ENCODE peak calls at places on chromosome 5, in five cellular contexts. S is H1, F is IMR-90, B is trophoblast cell, N is neuronal stem cell. Z is an unnamed sample.

GRCh38 chr5:95081500-95082355 is 203.2 kb downstream of the MCTP1 start:
- DNase-seq in S (no peak), N (peak), B (peak), F (peak), Z (no peak)

GRCh38 chr5:147805030-147805454 is 22.5 kb upstream of the JAKMIP2 start:
- DNase-seq in N (no peak), S (no peak), F (no peak), B (peak), Z (no peak)

GRCh38 chr5:56512314-56512996 is 279.3 kb upstream of the ANKRD55 start:
- DNase-seq in B (no peak), S (no peak), F (no peak), N (no peak), Z (no peak)

GRCh38 chr5:887947-888640 is 4.5 kb downstream of the BRD9 start:
- DNase-seq in F (no peak), B (no peak), N (no peak), S (no peak), Z (no peak)

GRCh38 chr5:147763791-147764525 is 18.6 kb downstream of the JAKMIP2 start:
- DNase-seq in F (peak), B (peak), S (no peak), N (no peak), Z (no peak)

GRCh38 chr5:131524431-131524830 is 110.6 kb downstream of the RAPGEF6 start:
- DNase-seq in F (no peak), N (no peak), B (no peak), S (no peak), Z (no peak)

GRCh38 chr5:83484294-83484693 is 12.8 kb downstream of the VCAN start:
- DNase-seq in N (no peak), B (no peak), F (no peak), S (no peak), Z (no peak)

GRCh38 chr5:138463335-138464017 is 1.8 kb upstream of the EGR1 start:
- DNase-seq in S (no peak), B (no peak), N (no peak), F (no peak), Z (no peak)

GRCh38 chr5:96415897-96416296 is 17.2 kb downstream of the PCSK1 start:
- DNase-seq in B (no peak), N (no peak), F (no peak), S (no peak), Z (no peak)

GRCh38 chr5:139014726-139015125 is 139.6 kb upstream of the LRRTM2 start:
- DNase-seq in F (peak), S (no peak), B (no peak), N (no peak), Z (no peak)

GRCh38 chr5:172757394-172758010 is 13.5 kb downstream of the DUSP1 start:
- DNase-seq in S (no peak), B (no peak), N (no peak), F (no peak), Z (no peak)

GRCh38 chr5:65809817-65810531 is 88.0 kb downstream of the NLN start:
- DNase-seq in S (no peak), B (peak), F (peak), N (no peak), Z (no peak)

GRCh38 chr5:36624277-36624676 is 17.9 kb downstream of the SLC1A3 start:
- DNase-seq in F (no peak), N (no peak), B (no peak), S (no peak), Z (no peak)

GRCh38 chr5:158814521-158814920 is 285.2 kb downstream of the EBF1 start:
- DNase-seq in N (no peak), F (no peak), B (no peak), S (no peak), Z (no peak)

GRCh38 chr5:128101676-128102075 is 18.1 kb downstream of the SLC12A2 start:
- DNase-seq in S (no peak), B (peak), N (no peak), F (no peak), Z (no peak)

GRCh38 chr5:36723921-36724320 is 117.5 kb downstream of the SLC1A3 start:
- DNase-seq in N (no peak), F (no peak), S (no peak), B (no peak), Z (no peak)

GRCh38 chr5:6495433-6496206 is 47.0 kb downstream of the UBE2QL1 start:
- DNase-seq in B (no peak), F (no peak), S (no peak), N (no peak), Z (no peak)

GRCh38 chr5:1538276-1538675 is 14.5 kb upstream of the LPCAT1 start:
- DNase-seq in B (no peak), F (no peak), S (no peak), N (no peak), Z (no peak)

GRCh38 chr5:66443462-66444130 is 152.6 kb upstream of the MAST4 start:
- DNase-seq in N (no peak), B (no peak), S (no peak), F (no peak), Z (no peak)

GRCh38 chr5:145221416-145221815 is 613.7 kb downstream of the PRELID2 start:
- DNase-seq in F (peak), S (no peak), N (no peak), B (no peak), Z (no peak)

GRCh38 chr5:88824141-88824540 is 58.8 kb downstream of the MEF2C start:
- DNase-seq in F (no peak), S (no peak), N (no peak), B (no peak), Z (no peak)

GRCh38 chr5:109786177-109786576 is 96.5 kb downstream of the MAN2A1 start:
- DNase-seq in B (no peak), N (no peak), S (no peak), F (no peak), Z (no peak)

GRCh38 chr5:329106-329757 is 7.7 kb downstream of the AHRR start:
- DNase-seq in S (no peak), B (peak), N (no peak), F (peak), Z (no peak)

GRCh38 chr5:144191998-144192397 is 21.3 kb downstream of the KCTD16 start:
- DNase-seq in B (peak), S (no peak), F (peak), N (no peak), Z (no peak)

GRCh38 chr5:79416499-79416898 is 97.4 kb downstream of the HOMER1 start:
- DNase-seq in B (no peak), F (peak), S (no peak), N (no peak), Z (no peak)

GRCh38 chr5:91318727-91319126 is 64.4 kb downstream of the ARRDC3 start:
- DNase-seq in S (no peak), B (no peak), N (no peak), F (no peak), Z (no peak)

GRCh38 chr5:39021413-39021812 is 52.8 kb downstream of the RICTOR start:
- DNase-seq in N (no peak), B (no peak), S (no peak), F (no peak), Z (peak)

GRCh38 chr5:82393951-82394350 is 115.8 kb upstream of the RPS23 start:
- DNase-seq in B (no peak), S (no peak), N (no peak), F (no peak), Z (no peak)

GRCh38 chr5:111513175-111513520 is 813 bp upstream of the STARD4 start:
- DNase-seq in F (no peak), B (no peak), N (no peak), S (no peak), Z (no peak)

GRCh38 chr5:111512406-111513174 is at the start of gene STARD4:
- DNase-seq in B (peak), F (peak), S (peak), N (peak), Z (peak)

GRCh38 chr5:111511174-111512025 is 935 bp downstream of the STARD4 start:
- DNase-seq in S (no peak), F (peak), N (no peak), B (peak), Z (no peak)

GRCh38 chr5:111514087-111514486 is 1.8 kb upstream of the STARD4 start:
- DNase-seq in B (no peak), F (no peak), N (no peak), S (no peak), Z (no peak)

DNA sequence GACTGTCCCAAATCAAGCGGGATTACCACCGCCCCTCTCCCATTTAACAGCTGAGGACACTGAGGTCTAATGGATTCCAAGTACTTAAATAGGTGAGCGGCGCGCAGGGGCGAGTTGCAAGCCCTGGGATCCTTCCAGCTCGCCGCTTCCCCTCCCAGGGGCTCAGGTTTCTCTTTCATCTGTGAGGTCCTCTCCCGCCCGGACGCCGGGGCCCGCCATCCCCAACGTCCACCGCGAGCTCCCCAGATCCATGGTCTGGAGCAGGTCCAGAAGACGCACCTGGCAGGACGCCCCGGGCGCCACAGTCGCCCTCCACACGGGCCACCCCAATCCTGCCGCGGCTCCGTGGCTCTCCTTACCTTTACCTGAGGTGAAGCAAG is 319 bp downstream of the STARD4 start:
- DNase-seq in S (no peak), B (peak), F (peak), N (no peak), Z (no peak)
- H2BK5ac ChIP-seq in S (peak), B (peak), F (peak), N (peak), Z (no peak)

DNA sequence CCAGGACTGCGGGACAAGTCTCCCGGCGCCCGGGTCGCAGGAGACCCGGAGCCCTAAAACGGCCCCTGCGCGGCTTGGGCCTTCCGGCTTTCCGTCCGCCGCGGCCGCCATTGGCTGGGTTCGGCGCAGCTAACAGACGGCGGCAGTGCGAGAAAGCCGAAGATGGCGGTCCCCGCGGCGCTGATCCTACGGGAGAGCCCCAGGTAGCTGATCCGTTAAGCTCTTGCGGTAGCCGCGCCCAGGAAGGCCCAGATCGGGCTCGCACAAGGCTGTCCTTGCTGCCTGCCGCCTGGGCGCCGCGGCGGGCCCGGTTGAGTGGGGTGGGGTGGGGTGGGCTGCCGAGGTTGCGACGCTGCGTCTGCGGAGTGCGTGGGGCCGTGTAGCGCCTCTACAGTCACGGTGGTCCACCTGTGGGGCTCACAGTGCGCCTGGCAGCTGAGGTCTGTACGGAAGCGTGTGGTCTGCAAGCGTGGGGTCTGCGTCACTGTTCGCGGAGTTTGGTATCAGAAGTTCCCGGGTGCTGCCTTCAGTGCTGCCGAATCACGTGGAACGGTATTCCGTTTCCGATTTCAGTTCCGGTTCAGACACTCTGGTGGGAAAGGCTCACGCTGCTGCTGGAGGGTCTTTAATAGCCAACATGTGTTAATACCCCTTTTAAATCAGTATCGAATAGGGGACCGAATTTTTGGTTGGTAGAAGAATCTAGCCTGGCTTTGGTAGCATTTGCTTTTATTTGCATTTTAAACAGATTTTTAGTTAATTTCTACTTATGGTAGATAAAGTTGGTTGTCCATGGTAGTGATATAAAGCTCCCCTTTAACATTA is at the start of gene COMMD10:
- DNase-seq in F (peak), B (peak), N (peak), S (peak), Z (peak)
- H4K91ac ChIP-seq in F (peak), B (peak), N (no peak), S (peak), Z (no peak)

GRCh38 chr5:151815051-151815450 is 43.3 kb downstream of the G3BP1 start:
- DNase-seq in B (no peak), N (no peak), F (no peak), S (no peak), Z (no peak)
- H2BK5ac ChIP-seq in B (no peak), N (no peak), F (no peak), S (no peak), Z (no peak)

GRCh38 chr5:141475625-141476131 is at the start of gene PCDHGC3:
- DNase-seq in S (peak), B (peak), F (peak), N (no peak), Z (peak)
- H4K91ac ChIP-seq in S (no peak), B (peak), F (no peak), N (no peak), Z (no peak)

DNA sequence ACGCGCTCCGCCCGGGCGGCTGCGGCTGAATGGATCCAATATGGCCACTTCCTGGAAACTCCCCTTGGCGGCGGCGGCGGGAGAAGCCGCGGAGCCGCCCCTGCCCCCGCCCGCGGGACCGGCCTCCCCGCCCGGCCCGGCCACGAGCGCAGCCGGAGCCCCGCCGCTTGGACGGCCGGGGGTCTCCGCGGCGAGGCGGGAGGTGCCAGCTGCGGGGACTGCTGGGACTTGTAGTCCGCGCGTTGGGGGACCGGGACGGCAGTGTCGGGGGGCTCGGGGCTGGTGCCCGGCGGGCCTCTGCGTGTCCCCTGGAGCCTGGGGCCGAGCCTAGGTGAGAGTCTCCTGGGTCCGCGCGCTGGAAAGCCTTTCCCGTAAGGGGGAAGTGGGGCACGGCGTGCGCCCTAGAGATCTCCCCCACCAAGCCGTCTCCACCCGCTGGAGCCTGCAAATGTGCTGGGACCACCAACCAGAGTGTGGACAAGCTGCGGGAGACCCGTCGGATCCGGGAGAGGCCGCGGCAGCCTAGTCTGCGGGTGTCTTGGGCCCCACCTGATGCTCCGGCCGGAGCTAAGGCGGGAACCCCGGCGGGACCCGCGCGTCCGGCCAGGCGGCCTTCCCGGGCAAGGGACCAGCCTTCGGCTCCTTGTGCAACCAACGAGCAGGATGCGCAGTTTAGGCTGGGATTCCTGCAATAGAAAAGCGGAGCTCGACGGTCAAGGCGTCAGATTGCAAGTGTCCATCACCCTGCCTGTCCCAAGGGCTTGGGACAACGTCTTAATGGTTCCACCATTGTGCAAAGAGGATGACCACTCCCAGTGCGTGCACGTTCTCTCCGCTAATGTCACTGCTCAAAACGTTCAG is at the start of gene SEPTIN8:
- DNase-seq in B (peak), N (peak), F (no peak), S (peak), Z (peak)
- H2BK5ac ChIP-seq in B (peak), N (peak), F (peak), S (no peak), Z (no peak)